ENCODE peak calls at places on chromosomes 5 and 9, in seven cellular contexts. Q, G, R, V, U, D and T are unnamed samples.

GRCh38 chr5:39624268-39624886 is 199.6 kb upstream of the DAB2 start:
- DNase-seq in Q (peak), G (peak), R (no peak), V (peak), U (peak), D (no peak), T (no peak)

GRCh38 chr5:175418252-175418651 is 25.7 kb downstream of the DRD1 start:
- DNase-seq in Q (no peak), G (no peak), R (no peak), V (no peak), U (no peak), D (no peak), T (no peak)

GRCh38 chr5:179803651-179804598 is 2.7 kb downstream of the MGAT4B start:
- DNase-seq in Q (no peak), G (no peak), R (no peak), V (no peak), U (no peak), D (peak), T (no peak)

GRCh38 chr5:160354666-160355065 is 15.8 kb downstream of the C1QTNF2 start:
- DNase-seq in Q (no peak), G (no peak), R (no peak), V (no peak), U (no peak), D (no peak), T (no peak)

GRCh38 chr5:35898952-35899351 is 39.5 kb downstream of the CAPSL start:
- DNase-seq in Q (no peak), G (no peak), R (no peak), V (no peak), U (no peak), D (no peak), T (no peak)

GRCh38 chr9:84669293-84670105 is at the start of gene NTRK2:
- DNase-seq in Q (peak), G (peak), R (peak), V (no peak), U (peak), D (no peak), T (no peak)

GRCh38 chr5:157265714-157266285 is at the start of gene CYFIP2:
- DNase-seq in Q (peak), G (no peak), R (peak), V (peak), U (peak), D (peak), T (peak)

GRCh38 chr9:9790216-9790872 is 822.5 kb downstream of the PTPRD start:
- DNase-seq in Q (peak), G (no peak), R (no peak), V (peak), U (peak), D (no peak), T (no peak)

GRCh38 chr9:131707677-131708612 is 31.9 kb downstream of the RAPGEF1 start:
- DNase-seq in Q (peak), G (no peak), R (no peak), V (peak), U (peak), D (peak), T (no peak)

GRCh38 chr5:175895701-175896102 is 24.3 kb downstream of the CPLX2 start:
- DNase-seq in Q (no peak), G (no peak), R (no peak), V (no peak), U (no peak), D (peak), T (no peak)

GRCh38 chr5:8997542-8998070 is 548.3 kb downstream of the SEMA5A start:
- DNase-seq in Q (no peak), G (no peak), R (no peak), V (no peak), U (no peak), D (no peak), T (no peak)

GRCh38 chr5:90338712-90339372 is 70.7 kb downstream of the CETN3 start:
- DNase-seq in Q (no peak), G (no peak), R (no peak), V (no peak), U (no peak), D (no peak), T (no peak)

GRCh38 chr5:2010940-2011339 is 128.2 kb upstream of the IRX4 start:
- DNase-seq in Q (no peak), G (no peak), R (no peak), V (no peak), U (no peak), D (no peak), T (no peak)

GRCh38 chr9:106893088-106893487 is 30.1 kb downstream of the ZNF462 start:
- DNase-seq in Q (no peak), G (no peak), R (no peak), V (no peak), U (peak), D (no peak), T (no peak)
- H3K27ac ChIP-seq in Q (no peak), G (peak), R (peak), V (peak), U (peak), D (no peak), T (peak)

GRCh38 chr5:892390-893136 is at the start of the genes BRD9 and TRIP13:
- DNase-seq in Q (peak), G (peak), R (peak), V (peak), U (peak), D (peak), T (no peak)
- TF ChIP-seq POLR2A in Q (no peak), G (no peak), R (peak), V (peak), U (peak), D (peak), T (no peak)

DNA sequence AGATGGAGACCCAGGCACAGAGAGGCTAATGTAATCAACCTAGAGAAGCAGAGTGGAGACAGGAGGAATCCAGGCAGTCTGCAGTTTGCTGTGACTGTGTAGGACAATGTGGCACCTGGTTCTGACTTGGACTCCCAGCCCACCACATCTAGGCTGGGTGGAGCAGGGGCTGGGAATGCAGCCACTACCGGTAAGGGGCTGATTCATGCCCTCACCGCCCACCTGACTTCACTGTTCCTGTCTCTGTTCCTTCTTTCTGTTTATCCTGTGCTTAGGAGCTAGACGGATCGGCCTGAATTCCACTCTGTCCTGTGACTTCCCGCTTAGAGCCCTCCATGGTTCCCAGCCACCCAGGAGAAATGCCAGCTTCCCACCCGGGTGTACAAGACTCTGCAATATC is 2.6 kb downstream of the PDLIM4 start:
- DNase-seq in Q (no peak), G (peak), R (no peak), V (no peak), U (no peak), D (peak), T (no peak)
- TF ChIP-seq CTCF in Q (no peak), G (no peak), R (no peak), V (no peak), U (no peak), D (no peak), T (no peak)

DNA sequence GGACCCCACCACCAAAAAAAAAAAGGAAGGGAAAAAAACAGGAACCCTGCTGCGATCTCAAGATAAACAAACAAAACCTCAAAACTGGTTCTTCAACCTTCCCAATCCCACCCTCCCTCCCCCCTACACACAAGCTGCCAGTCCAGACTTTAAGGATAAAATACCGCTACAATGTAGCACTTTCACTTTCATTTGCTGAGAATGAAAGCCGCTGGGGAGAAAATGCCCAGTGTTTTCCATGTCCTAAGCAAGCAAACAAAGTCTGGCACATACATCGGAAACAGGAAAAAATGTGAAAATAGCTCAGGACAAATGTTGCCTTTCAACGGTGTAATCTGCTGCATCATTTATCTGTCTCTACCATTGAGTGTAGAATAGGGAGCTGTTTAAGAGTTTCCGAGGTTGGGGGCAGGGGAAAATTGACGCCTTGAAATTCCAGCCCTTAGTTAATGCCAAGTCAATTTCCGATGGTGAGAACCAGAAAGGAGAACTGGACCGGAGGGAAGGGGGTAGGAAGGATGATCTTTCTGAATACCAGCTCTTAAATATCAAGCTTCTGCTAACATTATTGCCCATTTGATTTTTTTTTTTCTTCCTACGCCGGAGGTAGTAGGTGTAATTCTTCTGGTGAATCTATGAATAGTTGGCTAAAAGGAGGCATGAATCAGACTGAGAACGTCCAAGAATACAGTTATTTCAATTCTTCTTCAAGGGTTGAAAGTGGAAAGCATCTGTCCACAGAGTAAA is 1.2 kb upstream of the ADAMTS6 start:
- DNase-seq in Q (no peak), G (no peak), R (no peak), V (no peak), U (peak), D (no peak), T (no peak)
- H3K27ac ChIP-seq in Q (peak), G (peak), R (peak), V (peak), U (peak), D (peak), T (peak)

GRCh38 chr5:150626853-150627276 is 13.6 kb upstream of the SYNPO start:
- DNase-seq in Q (peak), G (peak), R (peak), V (peak), U (no peak), D (no peak), T (no peak)
- TF ChIP-seq POLR2A in Q (peak), G (no peak), R (no peak), V (no peak), U (no peak), D (no peak), T (no peak)